ENCODE peak calls at places on chromosomes 7 and 10, in seven cellular contexts. F, G, Q, L, U, N and Z are unnamed samples.

GRCh38 chr10:30694492-30695228 is 65.1 kb upstream of the LYZL2 start:
- DNase-seq in Q (no peak), N (no peak), L (no peak), U (no peak), G (no peak), F (no peak), Z (no peak)

GRCh38 chr10:110398419-110399162 is 93.9 kb upstream of the SMNDC1 start:
- DNase-seq in U (peak; percentile 68), G (no peak), Q (no peak), L (no peak), N (no peak), F (peak; percentile 71), Z (peak; percentile 98)

GRCh38 chr7:98949336-98950044 is 71.2 kb downstream of the TRRAP start:
- DNase-seq in G (no peak), N (peak; percentile 39), U (peak; percentile 75), F (no peak), L (no peak), Q (no peak), Z (peak; percentile 4)

GRCh38 chr7:110922906-110923305 is 168.0 kb upstream of the LRRN3 start:
- DNase-seq in L (no peak), U (no peak), F (no peak), G (no peak), N (no peak), Q (no peak), Z (peak; percentile 5)

GRCh38 chr10:11178606-11179221 is 161.0 kb downstream of the CELF2 start:
- DNase-seq in F (peak; percentile 12), N (no peak), Q (no peak), U (peak; percentile 83), L (no peak), G (no peak), Z (no peak)

GRCh38 chr7:30001953-30002352 is 12.4 kb upstream of the SCRN1 start:
- DNase-seq in Q (peak; percentile 94), N (no peak), L (no peak), G (no peak), F (no peak), U (no peak), Z (no peak)

GRCh38 chr10:15124908-15125307 is 27.8 kb downstream of the RPP38 start:
- DNase-seq in L (no peak), N (no peak), G (no peak), Q (no peak), F (no peak), U (no peak), Z (no peak)

GRCh38 chr10:28678687-28679457 is 1.6 kb downstream of the BAMBI start:
- DNase-seq in F (peak; percentile 54), N (no peak), L (no peak), U (peak; percentile 66), G (peak; percentile 25), Q (peak; percentile 33), Z (peak; percentile 58)

GRCh38 chr7:149284343-149284742 is 22.3 kb downstream of the ZNF783 start:
- DNase-seq in F (no peak), L (no peak), U (no peak), Q (no peak), N (no peak), G (peak; percentile 7), Z (no peak)

GRCh38 chr7:144513332-144513731 is 109.8 kb upstream of the NOBOX start:
- DNase-seq in G (peak; percentile 31), N (no peak), F (peak; percentile 86), L (peak; percentile 23), U (peak; percentile 50), Q (peak; percentile 69), Z (no peak)

GRCh38 chr7:106285801-106286492 is 1.2 kb upstream of the NAMPT start:
- DNase-seq in N (no peak), L (no peak), Q (no peak), G (no peak), U (no peak), F (peak; percentile 4), Z (no peak)

GRCh38 chr10:124128811-124129145 is 35.4 kb upstream of the CHST15 start:
- DNase-seq in G (no peak), U (no peak), L (no peak), N (no peak), F (no peak), Q (no peak), Z (no peak)